ENCODE peak calls at places on chromosomes 13 and 19, in eight cellular contexts. M is H9, Z is heart right ventricle, S is left lung, O is heart left ventricle, D is right lobe of liver, W is HFF-Myc, B is IMR-90. R is an unnamed sample.

GRCh38 chr13:52832268-52832667 is 16.2 kb downstream of the PCDH8 start:
- DNase-seq in M (no peak), Z (no peak), S (no peak), O (no peak), D (no peak), W (no peak), B (no peak), R (no peak)

GRCh38 chr13:31001647-31002046 is 69.2 kb downstream of the TEX26 start:
- DNase-seq in M (no peak), Z (no peak), S (no peak), O (no peak), D (no peak), W (no peak), B (no peak), R (no peak)

GRCh38 chr13:34302596-34302995 is 484.6 kb downstream of the RFC3 start:
- DNase-seq in M (no peak), Z (no peak), S (no peak), O (no peak), D (no peak), W (no peak), B (no peak), R (no peak)

GRCh38 chr13:90415902-90416301 is 931.6 kb upstream of the MIR17HG start:
- DNase-seq in M (no peak), Z (no peak), S (no peak), O (no peak), D (no peak), W (no peak), B (no peak), R (no peak)

GRCh38 chr13:113140677-113141590 is 17.5 kb upstream of the PROZ start:
- DNase-seq in M (peak; percentile 26), Z (no peak), S (no peak), O (peak; percentile 56), D (peak; percentile 77), W (no peak), B (no peak), R (no peak)

GRCh38 chr13:26247011-26247410 is 6.9 kb upstream of the CDK8 start:
- DNase-seq in M (no peak), Z (no peak), S (no peak), O (no peak), D (no peak), W (no peak), B (no peak), R (no peak)

GRCh38 chr19:6947745-6948144 is 60.4 kb downstream of the ADGRE1 start:
- DNase-seq in M (no peak), Z (no peak), S (no peak), O (no peak), D (no peak), W (peak; percentile 46), B (no peak), R (peak; percentile 60)

GRCh38 chr13:95083758-95084157 is 217.5 kb downstream of the ABCC4 start:
- DNase-seq in M (no peak), Z (no peak), S (no peak), O (no peak), D (no peak), W (peak; percentile 50), B (peak; percentile 90), R (no peak)

GRCh38 chr19:13573268-13573667 is 67.0 kb upstream of the CACNA1A start:
- DNase-seq in M (peak; percentile 46), Z (no peak), S (no peak), O (no peak), D (no peak), W (no peak), B (no peak), R (no peak)

GRCh38 chr13:96785986-96786385 is 208.3 kb downstream of the OXGR1 start:
- DNase-seq in M (no peak), Z (no peak), S (no peak), O (no peak), D (no peak), W (no peak), B (no peak), R (no peak)

GRCh38 chr13:72346716-72347115 is 380.7 kb downstream of the MZT1 start:
- DNase-seq in M (no peak), Z (no peak), S (no peak), O (no peak), D (no peak), W (no peak), B (no peak), R (no peak)

GRCh38 chr13:76600086-76600485 is 286.1 kb downstream of the KCTD12 start:
- DNase-seq in M (no peak), Z (no peak), S (no peak), O (no peak), D (no peak), W (no peak), B (no peak), R (no peak)

GRCh38 chr13:90445179-90445578 is 902.3 kb upstream of the MIR17HG start:
- DNase-seq in M (peak; percentile 38), Z (no peak), S (no peak), O (no peak), D (no peak), W (peak; percentile 80), B (peak; percentile 90), R (peak; percentile 8)

GRCh38 chr13:67224148-67224846 is 5.8 kb downstream of the PCDH9 start:
- DNase-seq in M (peak; percentile 51), Z (peak; percentile 66), S (peak; percentile 55), O (peak; percentile 84), D (peak; percentile 81), W (peak; percentile 39), B (peak; percentile 82), R (peak; percentile 27)

DNA sequence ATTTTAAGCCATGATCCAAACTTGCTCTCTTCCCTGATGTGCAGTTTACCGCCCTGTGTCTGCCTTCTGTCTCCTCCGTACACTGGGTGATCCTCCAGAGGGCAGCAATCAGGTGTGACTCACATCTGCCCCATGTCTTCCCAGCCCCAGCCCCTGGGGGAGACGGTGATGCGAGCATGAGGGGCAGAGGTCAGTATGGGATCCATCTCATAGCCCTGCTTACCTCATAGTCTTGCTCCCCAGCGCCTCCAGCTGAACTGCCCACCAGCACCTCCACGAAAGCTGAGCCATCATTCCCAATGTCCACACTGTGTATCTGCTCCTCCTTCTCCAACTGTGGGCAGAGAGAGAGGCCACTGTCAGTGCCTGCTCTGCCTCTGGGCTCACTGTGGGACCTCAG is 14.6 kb downstream of the XRCC1 start:
- DNase-seq in M (peak; percentile 40), Z (no peak), S (no peak), O (no peak), D (no peak), W (no peak), B (peak; percentile 52), R (peak; percentile 11)
- TF ChIP-seq CTCF in M (peak; percentile 35), Z (no peak), S (no peak), O (no peak), D (no peak), W (peak; percentile 10), B (peak; percentile 9), R (no peak)

DNA sequence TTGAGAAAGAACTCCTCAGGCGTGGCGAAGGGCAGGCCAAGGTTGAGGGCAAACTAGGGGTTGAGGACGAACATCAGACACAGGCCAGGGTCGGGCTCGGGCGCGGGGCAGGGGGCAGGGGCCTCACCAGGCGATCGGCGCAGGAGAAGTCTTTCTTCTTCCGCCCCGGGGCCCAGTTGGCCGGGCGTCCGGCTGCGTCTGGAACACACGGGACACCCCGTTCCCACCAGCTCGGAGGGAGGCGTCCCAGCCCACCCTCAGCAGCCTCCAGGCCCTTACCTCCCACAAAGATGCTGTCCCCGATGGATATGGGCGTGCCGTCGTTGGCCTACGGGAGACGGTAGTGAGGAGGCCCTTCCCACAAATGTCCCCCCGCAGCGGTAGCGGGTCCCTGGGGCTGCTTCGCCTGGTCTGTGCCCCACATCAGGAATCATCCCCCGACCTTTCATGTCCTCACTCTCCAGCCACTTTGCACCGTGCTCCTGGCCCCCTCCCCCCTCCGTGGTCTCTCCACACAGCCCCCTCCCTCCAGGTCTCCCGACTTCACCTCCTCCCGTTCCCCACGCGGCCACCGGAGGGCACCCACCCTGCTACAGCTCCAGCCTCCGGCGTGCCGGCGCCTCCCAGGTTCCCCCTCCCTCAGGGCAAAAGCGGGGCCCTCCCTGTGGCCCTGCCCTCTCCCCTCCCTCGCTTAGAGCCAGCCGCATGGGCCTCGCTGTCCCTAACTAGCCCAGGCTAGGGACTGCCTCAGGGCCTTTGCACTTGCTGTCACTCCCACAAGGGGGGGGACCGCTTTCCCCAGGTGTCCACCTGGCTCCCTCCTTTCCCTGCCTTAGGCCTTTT is 4.7 kb downstream of the PNKP start:
- DNase-seq in M (peak; percentile 79), Z (no peak), S (peak; percentile 36), O (no peak), D (peak; percentile 58), W (no peak), B (no peak), R (peak; percentile 25)
- TF ChIP-seq CTCF in M (peak; percentile 65), Z (peak; percentile 4), S (no peak), O (no peak), D (no peak), W (peak; percentile 34), B (peak; percentile 24), R (no peak)

GRCh38 chr13:47798906-47799305 is 202.2 kb downstream of the SUCLA2 start:
- DNase-seq in M (no peak), Z (no peak), S (no peak), O (no peak), D (no peak), W (no peak), B (peak; percentile 21), R (no peak)

GRCh38 chr13:47790755-47791154 is 210.3 kb downstream of the SUCLA2 start:
- DNase-seq in M (no peak), Z (no peak), S (no peak), O (no peak), D (no peak), W (no peak), B (no peak), R (no peak)

GRCh38 chr13:47796816-47797215 is 204.3 kb downstream of the SUCLA2 start:
- DNase-seq in M (no peak), Z (no peak), S (no peak), O (no peak), D (no peak), W (no peak), B (no peak), R (no peak)

GRCh38 chr13:47798194-47798593 is 202.9 kb downstream of the SUCLA2 start:
- DNase-seq in M (no peak), Z (no peak), S (no peak), O (no peak), D (no peak), W (no peak), B (no peak), R (no peak)

GRCh38 chr13:47794963-47795362 is 206.1 kb downstream of the SUCLA2 start:
- DNase-seq in M (no peak), Z (no peak), S (no peak), O (no peak), D (no peak), W (no peak), B (peak; percentile 2), R (no peak)
- TF ChIP-seq CTCF in M (peak; percentile 72), Z (no peak), S (peak; percentile 14), O (no peak), D (peak; percentile 21), W (peak; percentile 63), B (peak; percentile 26), R (no peak)

DNA sequence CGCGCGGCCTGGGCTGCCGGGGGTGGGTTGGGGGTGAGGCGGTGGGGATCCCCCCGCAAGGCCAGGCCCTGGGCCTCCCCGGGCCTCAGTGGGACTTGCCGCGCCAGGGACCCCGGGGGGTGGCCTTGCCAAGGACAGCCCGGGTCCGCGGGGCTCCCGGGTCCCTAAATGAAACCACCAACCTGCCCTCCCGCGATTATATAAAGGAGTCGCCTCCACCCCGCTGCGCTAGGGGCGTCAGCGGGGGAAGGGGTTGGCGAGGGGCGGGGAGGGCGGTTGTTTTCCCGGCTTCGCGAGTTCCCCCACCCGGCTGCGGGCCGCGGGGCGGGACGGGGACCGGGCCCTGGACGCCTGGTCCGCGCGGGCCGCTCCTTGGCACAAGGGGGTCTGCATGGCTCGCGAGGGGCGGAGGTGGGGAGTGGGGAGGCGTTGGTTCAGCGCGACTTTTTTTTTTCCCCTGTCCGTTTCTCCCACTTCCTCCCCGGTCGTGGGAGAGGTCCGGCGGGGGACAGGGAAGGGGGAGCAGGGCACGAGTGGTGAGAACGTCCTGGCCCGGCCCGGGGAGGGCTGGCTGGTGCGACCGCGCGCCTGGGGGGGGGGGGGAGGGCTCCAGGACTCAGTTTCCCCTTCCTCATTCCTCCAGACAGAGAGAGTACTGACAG is 828 bp upstream of the ZBTB7A start:
- DNase-seq in M (peak; percentile 31), Z (peak; percentile 59), S (no peak), O (no peak), D (no peak), W (no peak), B (no peak), R (no peak)
- TF ChIP-seq CTCF in M (no peak), Z (no peak), S (no peak), O (no peak), D (no peak), W (no peak), B (no peak), R (no peak)